ENCODE peak calls at places on chromosomes 16 and 17, in eight cellular contexts. One of them, this sample, is unnamed.

GRCh38 chr16:56357291-56357764 is 68.0 kb downstream of the AMFR start:
- DNase-seq in type B pancreatic cell: peak
- DNase-seq in endothelial cell of umbilical vein: peak
- DNase-seq in NCI-H2029: no peak
- DNase-seq in NCI-H146: no peak
- DNase-seq in endothelial cell: no peak
- DNase-seq in hepatocyte: peak
- DNase-seq in effector CD4-positive, alpha-beta T cell: no peak
- DNase-seq in this sample: no peak

GRCh38 chr16:4879049-4879448 is 31.8 kb downstream of the UBN1 start:
- DNase-seq in NCI-H146: no peak
- DNase-seq in NCI-H2029: no peak
- DNase-seq in endothelial cell: no peak
- DNase-seq in endothelial cell of umbilical vein: no peak
- DNase-seq in type B pancreatic cell: no peak
- DNase-seq in effector CD4-positive, alpha-beta T cell: no peak
- DNase-seq in hepatocyte: no peak
- DNase-seq in this sample: no peak

GRCh38 chr16:72073831-72074230 is 10.8 kb downstream of the HPR start:
- DNase-seq in type B pancreatic cell: no peak
- DNase-seq in endothelial cell of umbilical vein: no peak
- DNase-seq in effector CD4-positive, alpha-beta T cell: no peak
- DNase-seq in NCI-H146: no peak
- DNase-seq in endothelial cell: no peak
- DNase-seq in hepatocyte: no peak
- DNase-seq in NCI-H2029: no peak
- DNase-seq in this sample: no peak

GRCh38 chr17:9875441-9875840 is 29.6 kb downstream of the RCVRN start:
- DNase-seq in effector CD4-positive, alpha-beta T cell: no peak
- DNase-seq in type B pancreatic cell: no peak
- DNase-seq in NCI-H146: no peak
- DNase-seq in endothelial cell of umbilical vein: no peak
- DNase-seq in NCI-H2029: no peak
- DNase-seq in endothelial cell: no peak
- DNase-seq in hepatocyte: peak
- DNase-seq in this sample: no peak

GRCh38 chr17:44905006-44906000 is 6.1 kb upstream of the EFTUD2 start:
- DNase-seq in hepatocyte: peak
- DNase-seq in endothelial cell: no peak
- DNase-seq in endothelial cell of umbilical vein: peak
- DNase-seq in type B pancreatic cell: no peak
- DNase-seq in NCI-H2029: no peak
- DNase-seq in effector CD4-positive, alpha-beta T cell: no peak
- DNase-seq in NCI-H146: no peak
- DNase-seq in this sample: no peak

GRCh38 chr16:12535535-12536411 is 267.9 kb downstream of the CPPED1 start:
- DNase-seq in NCI-H146: no peak
- DNase-seq in NCI-H2029: no peak
- DNase-seq in endothelial cell: peak
- DNase-seq in effector CD4-positive, alpha-beta T cell: no peak
- DNase-seq in endothelial cell of umbilical vein: no peak
- DNase-seq in hepatocyte: peak
- DNase-seq in type B pancreatic cell: no peak
- DNase-seq in this sample: no peak

GRCh38 chr16:57186630-57187507 is 740 bp downstream of the RSPRY1 start:
- DNase-seq in NCI-H146: peak
- DNase-seq in effector CD4-positive, alpha-beta T cell: peak
- DNase-seq in endothelial cell: peak
- DNase-seq in NCI-H2029: no peak
- DNase-seq in hepatocyte: peak
- DNase-seq in type B pancreatic cell: no peak
- DNase-seq in endothelial cell of umbilical vein: peak
- DNase-seq in this sample: no peak

GRCh38 chr16:89744813-89745212 is 23.5 kb downstream of the ZNF276 start:
- DNase-seq in type B pancreatic cell: no peak
- DNase-seq in hepatocyte: no peak
- DNase-seq in NCI-H146: no peak
- DNase-seq in endothelial cell of umbilical vein: no peak
- DNase-seq in NCI-H2029: no peak
- DNase-seq in endothelial cell: no peak
- DNase-seq in effector CD4-positive, alpha-beta T cell: no peak
- DNase-seq in this sample: no peak

GRCh38 chr16:17312100-17312732 is 158.5 kb downstream of the XYLT1 start:
- DNase-seq in hepatocyte: peak
- DNase-seq in NCI-H2029: no peak
- DNase-seq in type B pancreatic cell: no peak
- DNase-seq in effector CD4-positive, alpha-beta T cell: no peak
- DNase-seq in NCI-H146: no peak
- DNase-seq in endothelial cell: no peak
- DNase-seq in endothelial cell of umbilical vein: no peak
- DNase-seq in this sample: no peak

GRCh38 chr16:4081035-4081434 is 35.2 kb downstream of the ADCY9 start:
- DNase-seq in type B pancreatic cell: no peak
- DNase-seq in effector CD4-positive, alpha-beta T cell: no peak
- DNase-seq in endothelial cell: no peak
- DNase-seq in NCI-H2029: no peak
- DNase-seq in NCI-H146: peak
- DNase-seq in hepatocyte: no peak
- DNase-seq in endothelial cell of umbilical vein: no peak
- DNase-seq in this sample: no peak

GRCh38 chr16:3909791-3910583 is 29.5 kb upstream of the CREBBP start:
- DNase-seq in type B pancreatic cell: no peak
- DNase-seq in NCI-H146: peak
- DNase-seq in hepatocyte: no peak
- DNase-seq in endothelial cell of umbilical vein: no peak
- DNase-seq in NCI-H2029: no peak
- DNase-seq in effector CD4-positive, alpha-beta T cell: no peak
- DNase-seq in endothelial cell: no peak
- DNase-seq in this sample: no peak

GRCh38 chr17:31789707-31790505 is 69.1 kb downstream of the COPRS start:
- DNase-seq in NCI-H146: no peak
- DNase-seq in NCI-H2029: no peak
- DNase-seq in endothelial cell: no peak
- DNase-seq in effector CD4-positive, alpha-beta T cell: no peak
- DNase-seq in endothelial cell of umbilical vein: no peak
- DNase-seq in hepatocyte: no peak
- DNase-seq in type B pancreatic cell: no peak
- DNase-seq in this sample: no peak

GRCh38 chr17:16314189-16314588 is 39.1 kb downstream of the CENPV start:
- DNase-seq in effector CD4-positive, alpha-beta T cell: no peak
- DNase-seq in endothelial cell of umbilical vein: no peak
- DNase-seq in type B pancreatic cell: no peak
- DNase-seq in endothelial cell: no peak
- DNase-seq in hepatocyte: no peak
- DNase-seq in NCI-H146: no peak
- DNase-seq in NCI-H2029: no peak
- DNase-seq in this sample: no peak

GRCh38 chr16:57367111-57367752 is 5.1 kb upstream of the CX3CL1 start:
- DNase-seq in NCI-H2029: no peak
- DNase-seq in type B pancreatic cell: no peak
- DNase-seq in effector CD4-positive, alpha-beta T cell: no peak
- DNase-seq in hepatocyte: no peak
- DNase-seq in NCI-H146: no peak
- DNase-seq in endothelial cell: no peak
- DNase-seq in endothelial cell of umbilical vein: peak
- DNase-seq in this sample: no peak

GRCh38 chr17:27733771-27734170 is 66.6 kb downstream of the NOS2 start:
- DNase-seq in NCI-H146: no peak
- DNase-seq in type B pancreatic cell: no peak
- DNase-seq in effector CD4-positive, alpha-beta T cell: no peak
- DNase-seq in hepatocyte: no peak
- DNase-seq in endothelial cell: no peak
- DNase-seq in NCI-H2029: no peak
- DNase-seq in endothelial cell of umbilical vein: no peak
- DNase-seq in this sample: no peak

GRCh38 chr16:361872-362701 is 8.3 kb downstream of the MRPL28 start:
- DNase-seq in NCI-H146: peak
- DNase-seq in type B pancreatic cell: no peak
- DNase-seq in hepatocyte: peak
- DNase-seq in endothelial cell: peak
- DNase-seq in effector CD4-positive, alpha-beta T cell: peak
- DNase-seq in endothelial cell of umbilical vein: peak
- DNase-seq in NCI-H2029: peak
- DNase-seq in this sample: no peak

GRCh38 chr16:85181739-85182129 is 69.5 kb upstream of the CIBAR2 start:
- DNase-seq in endothelial cell: no peak
- DNase-seq in NCI-H2029: no peak
- DNase-seq in NCI-H146: no peak
- DNase-seq in endothelial cell of umbilical vein: no peak
- DNase-seq in type B pancreatic cell: no peak
- DNase-seq in hepatocyte: no peak
- DNase-seq in effector CD4-positive, alpha-beta T cell: no peak
- DNase-seq in this sample: no peak

GRCh38 chr17:38451840-38452529 is 23.7 kb downstream of the ARHGAP23 start:
- DNase-seq in NCI-H2029: no peak
- DNase-seq in NCI-H146: no peak
- DNase-seq in type B pancreatic cell: no peak
- DNase-seq in endothelial cell of umbilical vein: peak
- DNase-seq in endothelial cell: peak
- DNase-seq in effector CD4-positive, alpha-beta T cell: no peak
- DNase-seq in hepatocyte: peak
- DNase-seq in this sample: peak

GRCh38 chr17:68861602-68862001 is 93.6 kb downstream of the ABCA8 start:
- DNase-seq in type B pancreatic cell: no peak
- DNase-seq in hepatocyte: no peak
- DNase-seq in effector CD4-positive, alpha-beta T cell: no peak
- DNase-seq in endothelial cell: no peak
- DNase-seq in endothelial cell of umbilical vein: peak
- DNase-seq in NCI-H2029: peak
- DNase-seq in NCI-H146: no peak
- DNase-seq in this sample: no peak

GRCh38 chr17:77666881-77667395 is 291.6 kb upstream of the TNRC6C start:
- DNase-seq in type B pancreatic cell: no peak
- DNase-seq in effector CD4-positive, alpha-beta T cell: peak
- DNase-seq in NCI-H146: no peak
- DNase-seq in endothelial cell of umbilical vein: no peak
- DNase-seq in NCI-H2029: no peak
- DNase-seq in endothelial cell: no peak
- DNase-seq in hepatocyte: no peak
- DNase-seq in this sample: no peak

GRCh38 chr17:77251622-77252021 is 110.9 kb downstream of the SEC14L1 start:
- DNase-seq in endothelial cell: no peak
- DNase-seq in NCI-H146: no peak
- DNase-seq in hepatocyte: no peak
- DNase-seq in type B pancreatic cell: no peak
- DNase-seq in effector CD4-positive, alpha-beta T cell: no peak
- DNase-seq in NCI-H2029: no peak
- DNase-seq in endothelial cell of umbilical vein: no peak
- DNase-seq in this sample: no peak

GRCh38 chr16:53523971-53524548 is 21.1 kb upstream of the AKTIP start:
- DNase-seq in hepatocyte: no peak
- DNase-seq in NCI-H146: no peak
- DNase-seq in type B pancreatic cell: no peak
- DNase-seq in endothelial cell: no peak
- DNase-seq in NCI-H2029: no peak
- DNase-seq in endothelial cell of umbilical vein: no peak
- DNase-seq in effector CD4-positive, alpha-beta T cell: no peak
- DNase-seq in this sample: no peak